ENCODE peak calls at places on chromosomes 6 and 20, in four cellular contexts. R is K562, P is GM12878, T is HepG2. W is an unnamed sample.

GRCh38 chr6:167993169-167993568 is 4.3 kb upstream of the KIF25 start:
- DNase-seq in R (no peak), P (no peak), T (no peak), W (no peak)

GRCh38 chr20:53794529-53795115 is 201.0 kb upstream of the ZNF217 start:
- DNase-seq in R (no peak), P (no peak), T (no peak), W (no peak)

GRCh38 chr20:22691369-22692118 is 107.2 kb upstream of the FOXA2 start:
- DNase-seq in R (peak; percentile 73), P (no peak), T (peak; percentile 68), W (peak; percentile 85)

GRCh38 chr6:147212618-147213017 is 8.4 kb downstream of the STXBP5 start:
- DNase-seq in R (no peak), P (no peak), T (no peak), W (no peak)

GRCh38 chr20:49508435-49509199 is 26.1 kb upstream of the KCNB1 start:
- DNase-seq in R (peak; percentile 51), P (peak; percentile 7), T (peak; percentile 56), W (peak; percentile 77)

GRCh38 chr6:51614725-51615124 is 472.7 kb downstream of the PKHD1 start:
- DNase-seq in R (no peak), P (no peak), T (no peak), W (no peak)

GRCh38 chr6:157994126-157994795 is 12.6 kb downstream of the SYNJ2 start:
- DNase-seq in R (no peak), P (no peak), T (peak; percentile 69), W (no peak)

GRCh38 chr20:63381781-63382431 is 20.8 kb upstream of the CHRNA4 start:
- DNase-seq in R (peak; percentile 76), P (no peak), T (no peak), W (peak; percentile 69)

GRCh38 chr20:9054176-9054575 is 14.7 kb upstream of the PLCB4 start:
- DNase-seq in R (no peak), P (no peak), T (no peak), W (no peak)

GRCh38 chr6:137218473-137218916 is 690 bp downstream of the IFNGR1 start:
- DNase-seq in R (peak; percentile 57), P (peak; percentile 66), T (peak; percentile 36), W (peak; percentile 24)

GRCh38 chr6:95576621-95577316 is 566 bp upstream of the MANEA start:
- DNase-seq in R (no peak), P (no peak), T (no peak), W (no peak)

GRCh38 chr6:36809933-36810844 is 29.1 kb downstream of the CPNE5 start:
- DNase-seq in R (peak; percentile 42), P (no peak), T (peak; percentile 34), W (peak; percentile 62)

GRCh38 chr6:142821164-142821716 is 123.7 kb downstream of the HIVEP2 start:
- DNase-seq in R (no peak), P (no peak), T (no peak), W (no peak)

GRCh38 chr6:167572841-167573271 is 248.0 kb downstream of the TTLL2 start:
- DNase-seq in R (no peak), P (no peak), T (no peak), W (no peak)

GRCh38 chr20:1225729-1226313 is at the start of gene RAD21L1:
- DNase-seq in R (peak; percentile 97), P (no peak), T (no peak), W (peak; percentile 81)

GRCh38 chr20:51311636-51312479 is 230.7 kb downstream of the NFATC2 start:
- DNase-seq in R (no peak), P (no peak), T (no peak), W (peak; percentile 94)

GRCh38 chr6:135423649-135424128 is 73.9 kb downstream of the AHI1 start:
- DNase-seq in R (peak; percentile 56), P (peak; percentile 16), T (peak; percentile 52), W (peak; percentile 63)

GRCh38 chr6:37585523-37585905 is 85.8 kb upstream of the CCDC167 start:
- DNase-seq in R (no peak), P (no peak), T (no peak), W (no peak)

GRCh38 chr6:166143011-166143410 is 24.6 kb downstream of the TBXT start:
- DNase-seq in R (no peak), P (no peak), T (no peak), W (no peak)

GRCh38 chr20:42267793-42268381 is 649.7 kb upstream of the CHD6 start:
- DNase-seq in R (no peak), P (no peak), T (no peak), W (no peak)

GRCh38 chr6:44735631-44735963 is 348.1 kb downstream of the CDC5L start:
- DNase-seq in R (no peak), P (peak; percentile 68), T (no peak), W (no peak)

GRCh38 chr6:2611092-2611491 is 139.6 kb downstream of the MYLK4 start:
- DNase-seq in R (no peak), P (no peak), T (no peak), W (no peak)

GRCh38 chr6:69866351-69867074 is at the start of gene COL19A1:
- DNase-seq in R (no peak), P (peak; percentile 76), T (no peak), W (peak; percentile 59)

GRCh38 chr6:100463685-100464161 is 998 bp downstream of the SIM1 start:
- DNase-seq in R (no peak), P (no peak), T (no peak), W (peak; percentile 65)
- TF ChIP-seq EZH2 in R (no peak), P (no peak), T (no peak), W (peak; percentile 62)

GRCh38 chr6:6195080-6195479 is 125.4 kb downstream of the F13A1 start:
- DNase-seq in R (no peak), P (no peak), T (no peak), W (no peak)
- H3K27me3 ChIP-seq in R (no peaks in the 10 kb centered on the region), P (no peaks in the 10 kb centered on the region), T (no peaks in the 10 kb centered on the region), W (no peaks in the 10 kb centered on the region)

GRCh38 chr6:122008105-122009100 is 391.0 kb upstream of the HSF2 start:
- DNase-seq in R (no peak), P (no peak), T (no peak), W (peak; percentile 16)

GRCh38 chr6:122012576-122012975 is 386.9 kb upstream of the HSF2 start:
- DNase-seq in R (no peak), P (no peak), T (no peak), W (no peak)

GRCh38 chr6:122005661-122006060 is 393.8 kb upstream of the HSF2 start:
- DNase-seq in R (no peak), P (no peak), T (no peak), W (no peak)

GRCh38 chr6:122007366-122007765 is 392.1 kb upstream of the HSF2 start:
- DNase-seq in R (no peak), P (no peak), T (no peak), W (peak; percentile 32)
- TF ChIP-seq JUNB in R (no peak), P (no peak), T (no peak), W (no peak)

GRCh38 chr20:24470782-24471582 is 1.6 kb downstream of the SYNDIG1 start:
- DNase-seq in R (no peak), P (no peak), T (no peak), W (peak; percentile 68)
- TF ChIP-seq EZH2 in R (no peak), P (no peak), T (peak; percentile 8), W (no peak)

GRCh38 chr20:57260959-57261357 is 5.5 kb downstream of the BMP7 start:
- DNase-seq in R (no peak), P (no peak), T (no peak), W (peak; percentile 60)
- H3K27me3 ChIP-seq in R (peaks cover 49% of the 10 kb centered on the region), P (peaks cover 12% of the 10 kb centered on the region), T (peaks cover 15% of the 10 kb centered on the region), W (peaks cover 51% of the 10 kb centered on the region)

GRCh38 chr6:1181939-1182338 is 130.0 kb upstream of the FOXQ1 start:
- DNase-seq in R (no peak), P (no peak), T (no peak), W (no peak)

GRCh38 chr6:1182722-1183521 is 129.0 kb upstream of the FOXQ1 start:
- DNase-seq in R (no peak), P (no peak), T (peak; percentile 74), W (no peak)

GRCh38 chr6:1187293-1188131 is 124.4 kb upstream of the FOXQ1 start:
- DNase-seq in R (no peak), P (no peak), T (peak; percentile 80), W (no peak)

GRCh38 chr6:1188199-1188598 is 123.7 kb upstream of the FOXQ1 start:
- DNase-seq in R (no peak), P (no peak), T (no peak), W (no peak)

GRCh38 chr6:1184318-1184717 is 127.6 kb upstream of the FOXQ1 start:
- DNase-seq in R (no peak), P (no peak), T (no peak), W (no peak)
- TF ChIP-seq JUNB in R (no peak), P (no peak), T (peak; percentile 5), W (no peak)

GRCh38 chr6:16651871-16652270 is 109.4 kb downstream of the ATXN1 start:
- DNase-seq in R (no peak), P (no peak), T (no peak), W (no peak)
- TF ChIP-seq EZH2 in R (no peak), P (no peak), T (no peak), W (no peak)

DNA sequence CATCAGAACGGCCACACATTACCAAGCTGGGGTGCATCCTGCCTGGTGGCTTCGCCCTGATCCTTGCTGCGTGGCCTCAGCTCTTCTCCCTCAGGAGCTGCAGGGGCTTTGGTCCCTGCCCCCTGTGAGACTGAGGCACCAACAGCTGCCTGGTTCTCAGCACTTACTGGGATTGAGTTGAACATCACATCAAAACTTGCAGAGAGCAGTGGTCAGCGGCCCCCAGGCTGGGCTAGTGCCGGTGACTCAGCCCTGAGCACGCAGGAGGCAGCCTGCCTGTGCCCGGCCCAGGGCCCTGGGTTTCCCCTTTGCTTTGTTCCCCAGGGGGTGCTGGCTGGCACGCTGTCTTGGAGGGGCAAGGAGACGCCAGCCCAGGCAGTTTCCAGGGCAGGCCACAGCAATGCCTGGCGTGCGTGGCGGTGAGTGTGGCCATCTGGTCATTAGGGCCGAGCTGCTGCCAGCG is 63.3 kb downstream of the DLL1 start:
- DNase-seq in R (no peak), P (no peak), T (no peak), W (no peak)
- H3K27me3 ChIP-seq in R (peaks cover 92% of the 10 kb centered on the region), P (no peaks in the 10 kb centered on the region), T (peaks cover 21% of the 10 kb centered on the region), W (no peaks in the 10 kb centered on the region)

GRCh38 chr6:83633609-83634008 is 75.3 kb downstream of the SNAP91 start:
- DNase-seq in R (no peak), P (no peak), T (no peak), W (peak; percentile 13)
- TF ChIP-seq JUNB in R (no peak), P (no peak), T (no peak), W (no peak)

GRCh38 chr6:40631760-40632159 is 44.6 kb upstream of the LRFN2 start:
- DNase-seq in R (no peak), P (no peak), T (no peak), W (no peak)
- TF ChIP-seq EZH2 in R (no peak), P (no peak), T (no peak), W (no peak)